ENCODE peak calls at places on chromosome 9, in five cellular contexts. One of them, this sample, is unnamed.

GRCh38 chr9:129336130-129336528 is 158.1 kb upstream of the IER5L start:
- DNase-seq in fibroblast of lung: peak; percentile 89
- DNase-seq in OCI-LY7: no peak
- DNase-seq in GM23338: peak; percentile 53
- DNase-seq in PC-3: no peak
- DNase-seq in this sample: no peak

GRCh38 chr9:35718726-35719511 is 13.1 kb downstream of the TLN1 start:
- DNase-seq in fibroblast of lung: no peak
- DNase-seq in OCI-LY7: no peak
- DNase-seq in GM23338: no peak
- DNase-seq in PC-3: peak; percentile 39
- DNase-seq in this sample: no peak

GRCh38 chr9:113275147-113276131 is at the start of the genes CDC26 and PRPF4:
- DNase-seq in fibroblast of lung: peak; percentile 99
- DNase-seq in OCI-LY7: peak; percentile 97
- DNase-seq in GM23338: peak; percentile 99
- DNase-seq in PC-3: peak; percentile 92
- DNase-seq in this sample: peak; percentile 98

GRCh38 chr9:79637180-79637925 is 65.6 kb downstream of the TLE4 start:
- DNase-seq in fibroblast of lung: peak; percentile 49
- DNase-seq in OCI-LY7: no peak
- DNase-seq in GM23338: no peak
- DNase-seq in PC-3: no peak
- DNase-seq in this sample: peak; percentile 14

GRCh38 chr9:89684912-89685636 is 80.3 kb downstream of the GADD45G start:
- DNase-seq in fibroblast of lung: no peak
- DNase-seq in OCI-LY7: no peak
- DNase-seq in GM23338: no peak
- DNase-seq in PC-3: no peak
- DNase-seq in this sample: no peak

GRCh38 chr9:83070257-83070656 is 7.3 kb upstream of the RASEF start:
- DNase-seq in fibroblast of lung: peak; percentile 86
- DNase-seq in OCI-LY7: no peak
- DNase-seq in GM23338: no peak
- DNase-seq in PC-3: peak; percentile 10
- DNase-seq in this sample: no peak

GRCh38 chr9:98168952-98169488 is 23.4 kb downstream of the CORO2A start:
- DNase-seq in fibroblast of lung: peak; percentile 57
- DNase-seq in OCI-LY7: peak; percentile 18
- DNase-seq in GM23338: peak; percentile 79
- DNase-seq in PC-3: peak; percentile 76
- DNase-seq in this sample: no peak

GRCh38 chr9:101399641-101399965 is 952 bp downstream of the ZNF189 start:
- DNase-seq in fibroblast of lung: no peak
- DNase-seq in OCI-LY7: peak; percentile 26
- DNase-seq in GM23338: no peak
- DNase-seq in PC-3: no peak
- DNase-seq in this sample: no peak

GRCh38 chr9:69151506-69151905 is 22.6 kb upstream of the TJP2 start:
- DNase-seq in fibroblast of lung: no peak
- DNase-seq in OCI-LY7: no peak
- DNase-seq in GM23338: no peak
- DNase-seq in PC-3: no peak
- DNase-seq in this sample: no peak

GRCh38 chr9:1709347-1709746 is 305.8 kb upstream of the SMARCA2 start:
- DNase-seq in fibroblast of lung: no peak
- DNase-seq in OCI-LY7: peak; percentile 11
- DNase-seq in GM23338: peak; percentile 38
- DNase-seq in PC-3: peak; percentile 38
- DNase-seq in this sample: peak; percentile 44

GRCh38 chr9:97857603-97858392 is 4.8 kb downstream of the FOXE1 start:
- DNase-seq in fibroblast of lung: no peak
- DNase-seq in OCI-LY7: no peak
- DNase-seq in GM23338: peak; percentile 64
- DNase-seq in PC-3: no peak
- DNase-seq in this sample: no peak

GRCh38 chr9:80285325-80285724 is 713.6 kb downstream of the TLE4 start:
- DNase-seq in fibroblast of lung: peak; percentile 21
- DNase-seq in OCI-LY7: no peak
- DNase-seq in GM23338: peak; percentile 67
- DNase-seq in PC-3: peak; percentile 36
- DNase-seq in this sample: peak; percentile 2

GRCh38 chr9:116585204-116585603 is 101.9 kb upstream of the TRIM32 start:
- DNase-seq in fibroblast of lung: no peak
- DNase-seq in OCI-LY7: no peak
- DNase-seq in GM23338: no peak
- DNase-seq in PC-3: no peak
- DNase-seq in this sample: no peak

GRCh38 chr9:116585896-116586295 is 101.2 kb upstream of the TRIM32 start:
- DNase-seq in fibroblast of lung: no peak
- DNase-seq in OCI-LY7: no peak
- DNase-seq in GM23338: no peak
- DNase-seq in PC-3: no peak
- DNase-seq in this sample: no peak

GRCh38 chr9:116592926-116593325 is 94.2 kb upstream of the TRIM32 start:
- DNase-seq in fibroblast of lung: peak; percentile 63
- DNase-seq in OCI-LY7: no peak
- DNase-seq in GM23338: no peak
- DNase-seq in PC-3: no peak
- DNase-seq in this sample: no peak

GRCh38 chr9:116589392-116590354 is 97.4 kb upstream of the TRIM32 start:
- DNase-seq in fibroblast of lung: peak; percentile 19
- DNase-seq in OCI-LY7: peak; percentile 27
- DNase-seq in GM23338: peak; percentile 94
- DNase-seq in PC-3: peak; percentile 76
- DNase-seq in this sample: peak; percentile 84

DNA sequence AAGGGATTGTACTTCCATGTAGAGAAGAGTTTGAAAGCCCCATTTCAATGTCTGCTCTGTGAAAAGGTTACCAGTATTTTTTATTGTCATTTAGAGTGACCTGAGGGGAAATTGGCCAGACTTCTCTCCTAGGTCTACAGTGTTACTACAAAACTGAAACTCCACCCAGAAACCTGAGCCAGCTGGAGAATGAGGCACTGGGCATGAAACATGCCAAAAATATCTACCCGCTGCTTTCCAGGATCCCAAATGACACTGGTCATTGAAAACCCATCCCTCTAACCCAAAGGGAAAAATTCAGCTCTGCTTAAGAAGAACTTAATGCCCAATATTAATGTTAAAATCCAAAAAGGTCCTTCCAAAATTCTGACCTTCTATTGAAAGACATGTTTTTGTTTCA is 99.2 kb upstream of the TRIM32 start:
- DNase-seq in fibroblast of lung: no peak
- DNase-seq in OCI-LY7: no peak
- DNase-seq in GM23338: no peak
- DNase-seq in PC-3: peak; percentile 6
- DNase-seq in this sample: no peak
- H3K27ac ChIP-seq in fibroblast of lung: no peak overlapping the region
- H3K27ac ChIP-seq in OCI-LY7: no peak overlapping the region
- H3K27ac ChIP-seq in GM23338: no peak overlapping the region
- H3K27ac ChIP-seq in PC-3: no peak overlapping the region
- H3K27ac ChIP-seq in this sample: no peak overlapping the region

DNA sequence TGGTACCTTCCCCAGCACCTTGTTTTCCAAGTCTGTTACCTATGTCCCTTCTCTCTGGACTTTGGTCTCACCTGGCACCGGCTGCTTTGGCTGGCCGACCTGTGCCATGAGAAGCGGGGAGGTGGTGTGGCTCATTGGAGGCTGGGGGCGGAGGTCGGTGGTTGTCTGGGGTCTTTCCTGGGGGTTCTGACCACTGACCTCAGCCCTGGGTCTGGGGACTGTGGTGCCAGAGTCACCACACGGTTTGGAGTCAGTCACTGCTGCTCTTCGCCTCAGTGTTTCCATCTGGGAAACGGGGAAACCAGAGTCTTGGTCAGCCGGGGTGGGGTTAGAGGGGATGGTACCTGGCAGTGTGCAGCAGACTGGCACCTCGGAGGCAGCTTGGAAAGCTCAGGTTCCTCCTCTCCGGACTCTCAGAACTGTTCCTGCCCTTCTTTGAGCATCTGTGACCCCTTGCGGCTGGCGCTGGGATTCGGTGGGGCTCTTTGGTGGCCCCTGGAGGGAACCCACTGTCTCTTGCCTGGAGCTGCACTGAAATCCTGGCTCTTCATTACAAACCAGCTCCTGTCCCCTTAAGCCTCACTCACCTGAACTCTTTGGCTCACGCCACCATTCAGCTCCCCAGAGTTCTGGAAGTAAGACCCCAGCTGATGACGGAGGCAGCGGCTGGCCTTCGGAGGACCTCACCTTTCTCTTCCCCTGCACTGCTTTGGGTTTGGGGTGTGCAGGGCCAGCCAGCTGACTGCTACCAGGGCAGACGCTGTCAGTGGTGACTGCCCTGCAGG is 4.1 kb upstream of the RXRA start:
- DNase-seq in fibroblast of lung: no peak
- DNase-seq in OCI-LY7: no peak
- DNase-seq in GM23338: no peak
- DNase-seq in PC-3: no peak
- DNase-seq in this sample: no peak
- H3K4me2 ChIP-seq in fibroblast of lung: no peak overlapping the region
- H3K4me2 ChIP-seq in OCI-LY7: no peak overlapping the region
- H3K4me2 ChIP-seq in GM23338: no peak overlapping the region
- H3K4me2 ChIP-seq in PC-3: no peak overlapping the region
- H3K4me2 ChIP-seq in this sample: no peak overlapping the region

DNA sequence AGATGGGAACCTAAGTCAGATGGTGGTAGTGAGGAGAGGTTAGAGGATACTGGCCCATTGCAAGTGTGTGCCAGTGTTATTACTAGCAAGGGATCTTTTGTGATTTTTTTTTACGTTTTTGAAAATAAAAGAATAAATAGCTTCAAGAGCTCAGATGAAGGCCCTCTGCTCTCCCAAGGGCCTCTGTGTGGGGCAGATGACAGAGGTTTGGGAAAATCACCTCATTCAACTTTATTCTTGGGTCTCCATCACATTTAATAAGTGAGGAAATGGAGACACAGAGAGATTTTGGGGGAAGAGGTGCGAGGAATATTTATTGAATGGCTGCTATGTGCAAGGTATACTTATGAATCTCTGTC is 10.1 kb upstream of the TRAF1 start:
- DNase-seq in fibroblast of lung: no peak
- DNase-seq in OCI-LY7: no peak
- DNase-seq in GM23338: no peak
- DNase-seq in PC-3: no peak
- DNase-seq in this sample: no peak
- H3K27ac ChIP-seq in fibroblast of lung: no peak overlapping the region
- H3K27ac ChIP-seq in OCI-LY7: peak overlapping the region; percentile 96
- H3K27ac ChIP-seq in GM23338: no peak overlapping the region
- H3K27ac ChIP-seq in PC-3: no peak overlapping the region
- H3K27ac ChIP-seq in this sample: no peak overlapping the region

GRCh38 chr9:115240676-115241075 is 122.7 kb upstream of the TNC start:
- DNase-seq in fibroblast of lung: peak; percentile 43
- DNase-seq in OCI-LY7: no peak
- DNase-seq in GM23338: no peak
- DNase-seq in PC-3: no peak
- DNase-seq in this sample: no peak
- H3K4me2 ChIP-seq in fibroblast of lung: no peak overlapping the region
- H3K4me2 ChIP-seq in OCI-LY7: no peak overlapping the region
- H3K4me2 ChIP-seq in GM23338: no peak overlapping the region
- H3K4me2 ChIP-seq in PC-3: no peak overlapping the region
- H3K4me2 ChIP-seq in this sample: no peak overlapping the region

GRCh38 chr9:133729646-133730281 is 8.4 kb downstream of the SARDH start:
- DNase-seq in fibroblast of lung: no peak
- DNase-seq in OCI-LY7: no peak
- DNase-seq in GM23338: no peak
- DNase-seq in PC-3: no peak
- DNase-seq in this sample: no peak
- H3K27ac ChIP-seq in fibroblast of lung: no peak overlapping the region
- H3K27ac ChIP-seq in OCI-LY7: no peak overlapping the region
- H3K27ac ChIP-seq in GM23338: no peak overlapping the region
- H3K27ac ChIP-seq in PC-3: no peak overlapping the region
- H3K27ac ChIP-seq in this sample: no peak overlapping the region

This sample was measured in trophoblast cell.